ENCODE peak calls at places on chromosomes 13 and 19, in ten cellular contexts. R is activated CD4-positive, alpha-beta memory T cell treated with anti-CD3 and anti-CD28 coated beads, Interleukin-2, amount 10 ng/mL, durations not matched to agents 7 days and 5 days; W is iris pigment epithelial cell; F is IMR-90; E is stimulated activated CD8-positive, alpha-beta memory T cell treated with anti-CD3 and anti-CD28 coated beads, Interleukin-7, amount 100 ng/mL, for 1 hour; X is pons; V is right cardiac atrium; Y is T follicular helper cell; M is amniotic epithelial cell; Z is Daoy. S is an unnamed sample.

GRCh38 chr13:98525852-98526512 is 50.9 kb downstream of the STK24 start:
- DNase-seq in M (no peak), X (no peak), R (no peak), Y (no peak), V (no peak), E (no peak), W (no peak), F (no peak), Z (no peak), S (no peak)

GRCh38 chr13:94705081-94705751 is 7.1 kb downstream of the SOX21 start:
- DNase-seq in Y (no peak), F (no peak), R (no peak), Z (no peak), W (no peak), E (no peak), V (no peak), X (no peak), M (no peak), S (no peak)

GRCh38 chr19:36819130-36819630 is 19.0 kb downstream of the ZNF790 start:
- DNase-seq in R (no peak), E (no peak), V (no peak), F (no peak), Y (no peak), Z (no peak), X (no peak), W (no peak), M (peak; percentile 18), S (peak; percentile 12)

GRCh38 chr19:10431254-10431942 is 11.1 kb downstream of the PDE4A start:
- DNase-seq in R (peak; percentile 69), Y (no peak), Z (peak; percentile 53), X (no peak), V (peak; percentile 30), F (no peak), E (no peak), W (peak; percentile 35), M (peak; percentile 29), S (no peak)

GRCh38 chr19:13838943-13839192 is 38.1 kb upstream of the NANOS3 start:
- DNase-seq in R (no peak), E (no peak), M (no peak), W (no peak), X (no peak), V (no peak), Y (no peak), F (no peak), Z (no peak), S (no peak)

GRCh38 chr13:45564108-45564507 is 51.4 kb downstream of the ERICH6B start:
- DNase-seq in E (no peak), Y (no peak), R (no peak), M (peak; percentile 44), F (peak; percentile 81), Z (peak; percentile 42), W (peak; percentile 79), V (no peak), X (peak; percentile 2), S (peak; percentile 47)

GRCh38 chr13:23074054-23074805 is 106.5 kb upstream of the SGCG start:
- DNase-seq in F (peak; percentile 11), X (no peak), E (no peak), W (no peak), M (no peak), Y (no peak), R (no peak), V (no peak), Z (no peak), S (peak; percentile 3)

GRCh38 chr19:11100064-11100463 is 10.8 kb downstream of the LDLR start:
- DNase-seq in Z (no peak), F (no peak), E (no peak), V (no peak), X (no peak), Y (no peak), R (no peak), W (no peak), M (no peak), S (no peak)

GRCh38 chr13:114152831-114153371 is 20.5 kb upstream of the RASA3 start:
- DNase-seq in X (peak; percentile 62), Y (no peak), R (no peak), W (no peak), F (no peak), E (no peak), M (no peak), V (no peak), Z (no peak), S (peak; percentile 75)

GRCh38 chr13:112066624-112067004 is 335 bp upstream of the SOX1 start:
- DNase-seq in Y (peak; percentile 55), Z (peak; percentile 95), E (no peak), F (no peak), W (no peak), M (peak; percentile 26), R (no peak), V (peak; percentile 58), X (peak; percentile 63), S (peak; percentile 18)

GRCh38 chr19:3163230-3163886 is 15.2 kb upstream of the S1PR4 start:
- DNase-seq in W (peak; percentile 44), V (peak; percentile 65), E (peak; percentile 49), R (peak; percentile 76), Y (peak; percentile 60), Z (peak; percentile 77), F (peak; percentile 43), M (peak; percentile 28), X (peak; percentile 43), S (peak; percentile 69)

GRCh38 chr19:29514525-29515232 is 11.1 kb upstream of the VSTM2B start:
- DNase-seq in M (no peak), Y (no peak), E (no peak), F (no peak), X (no peak), V (no peak), R (no peak), W (no peak), Z (no peak), S (no peak)

S was measured in fibroblast of pulmonary artery.